ENCODE peak calls at places on chromosomes 2 and 18, in five cellular contexts. D, U, V, B and M are unnamed samples. For H3K36me3, the result is how much of the 10 kb centered on the place peaks cover.

GRCh38 chr2:106745468-106745867 is 140.5 kb downstream of the ST6GAL2 start:
- DNase-seq in D (no peak), V (no peak), U (no peak), B (peak), M (peak)

GRCh38 chr2:203533696-203534471 is 1.2 kb downstream of the RAPH1 start:
- DNase-seq in B (no peak), D (no peak), U (peak), V (no peak), M (peak)

GRCh38 chr2:64288321-64288931 is 144.2 kb upstream of the PELI1 start:
- DNase-seq in V (no peak), U (peak), D (no peak), B (no peak), M (peak)

GRCh38 chr2:102193074-102193473 is 6.3 kb downstream of the IL1RL2 start:
- DNase-seq in D (no peak), B (no peak), V (no peak), U (peak), M (peak)

GRCh38 chr2:96103388-96103705 is 13.0 kb downstream of the ADRA2B start:
- DNase-seq in U (no peak), V (no peak), D (no peak), B (no peak), M (no peak)

GRCh38 chr2:234249873-234250272 is 199.4 kb downstream of the SPP2 start:
- DNase-seq in B (no peak), V (no peak), U (peak), D (no peak), M (peak)

GRCh38 chr18:50115095-50115494 is 79.9 kb downstream of the MYO5B start:
- DNase-seq in B (no peak), D (no peak), V (no peak), U (no peak), M (no peak)

GRCh38 chr18:41457730-41458129 is 497.3 kb upstream of the PIK3C3 start:
- DNase-seq in B (no peak), V (no peak), D (no peak), U (no peak), M (no peak)

GRCh38 chr18:61870151-61870550 is 22.7 kb downstream of the RNF152 start:
- DNase-seq in U (peak), D (no peak), B (no peak), V (no peak), M (peak)

GRCh38 chr18:57025525-57025924 is 121.4 kb upstream of the BOD1L2 start:
- DNase-seq in D (no peak), B (no peak), V (no peak), U (no peak), M (no peak)

GRCh38 chr2:154686162-154686561 is 12.3 kb upstream of the KCNJ3 start:
- DNase-seq in D (no peak), V (no peak), U (no peak), B (no peak), M (no peak)

GRCh38 chr18:50638623-50639398 is 78.9 kb downstream of the MAPK4 start:
- DNase-seq in V (no peak), U (no peak), D (no peak), B (no peak), M (no peak)

GRCh38 chr2:174717273-174717672 is 47.0 kb downstream of the CHRNA1 start:
- DNase-seq in D (no peak), V (no peak), B (no peak), U (peak), M (peak)

GRCh38 chr2:134225173-134225572 is 28.7 kb upstream of the MGAT5 start:
- DNase-seq in U (peak), D (no peak), B (no peak), V (no peak), M (no peak)

GRCh38 chr18:75183524-75183923 is 25.4 kb downstream of the PTGR3 start:
- DNase-seq in D (no peak), U (peak), V (no peak), B (no peak), M (no peak)

GRCh38 chr2:201890447-201890846 is 84.1 kb downstream of the CDK15 start:
- DNase-seq in D (no peak), B (no peak), U (peak), V (no peak), M (peak)

GRCh38 chr2:138502253-138503086 is 900 bp downstream of the SPOPL start:
- DNase-seq in U (no peak), B (no peak), V (no peak), D (no peak), M (peak)

GRCh38 chr2:7773974-7774365 is 856.8 kb downstream of the RNF144A start:
- DNase-seq in U (no peak), V (no peak), D (no peak), B (no peak), M (no peak)

GRCh38 chr2:387980-388421 is 100.1 kb upstream of the ALKAL2 start:
- DNase-seq in B (no peak), V (no peak), D (no peak), U (no peak), M (no peak)

GRCh38 chr2:240624950-240625621 is at the start of gene GPR35:
- DNase-seq in D (peak), V (peak), U (peak), B (peak), M (peak)

GRCh38 chr2:144084114-144084661 is 435.7 kb downstream of the ZEB2 start:
- DNase-seq in V (no peak), D (no peak), B (no peak), U (peak), M (peak)

GRCh38 chr2:144780983-144781382 is 261.1 kb upstream of the ZEB2 start:
- DNase-seq in D (no peak), B (no peak), U (no peak), V (no peak), M (peak)

GRCh38 chr2:57598552-57598951 is 448.1 kb upstream of the VRK2 start:
- DNase-seq in V (no peak), B (no peak), D (no peak), U (no peak), M (no peak)

GRCh38 chr2:112160591-112161250 is 22.5 kb downstream of the FBLN7 start:
- DNase-seq in V (no peak), U (no peak), D (no peak), B (no peak), M (no peak)

GRCh38 chr2:147327636-147328035 is 517.2 kb upstream of the ACVR2A start:
- DNase-seq in U (no peak), D (no peak), B (no peak), V (no peak), M (no peak)

GRCh38 chr2:132617989-132618388 is 52.0 kb downstream of the LYPD1 start:
- DNase-seq in V (no peak), U (no peak), D (no peak), B (no peak), M (no peak)

GRCh38 chr2:206232287-206233035 is 42.0 kb upstream of the ZDBF2 start:
- DNase-seq in U (no peak), B (no peak), D (no peak), V (no peak), M (no peak)

GRCh38 chr2:232483923-232484627 is 3.6 kb downstream of the ECEL1 start:
- DNase-seq in D (peak), V (peak), B (peak), U (no peak), M (no peak)

GRCh38 chr2:223416826-223417610 is 185.1 kb downstream of the SCG2 start:
- DNase-seq in U (no peak), V (no peak), D (peak), B (no peak), M (peak)

GRCh38 chr2:29573602-29574001 is 347.8 kb downstream of the ALK start:
- DNase-seq in V (no peak), B (no peak), D (no peak), U (no peak), M (no peak)

GRCh38 chr2:240402566-240403295 is 32.7 kb upstream of the GPC1 start:
- DNase-seq in B (peak), V (peak), D (no peak), U (no peak), M (no peak)

DNA sequence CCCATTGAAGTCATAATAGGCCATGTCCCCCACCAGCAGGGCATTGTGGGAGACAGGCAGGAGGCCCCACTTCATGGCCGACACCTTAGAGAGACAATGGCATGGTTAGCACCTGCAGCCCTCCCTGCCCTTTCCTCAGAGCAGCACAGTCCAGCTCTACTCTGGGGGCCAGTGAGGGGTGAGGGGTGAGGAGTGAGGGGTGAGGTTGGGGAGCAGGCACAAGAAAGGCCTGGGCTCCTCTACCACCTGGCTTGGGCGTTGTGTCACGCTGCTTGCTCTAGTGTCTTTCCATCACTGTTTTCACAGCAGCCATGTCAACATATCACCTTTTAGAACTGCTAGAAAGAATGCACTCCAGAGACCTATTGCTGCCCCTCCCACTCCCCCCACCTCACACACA is 77.2 kb downstream of the ADD2 start:
- DNase-seq in V (no peak), D (no peak), U (no peak), B (peak), M (no peak)
- H3K36me3 ChIP-seq in V (under half), D (under half), U (under half), B (under half), M (under half)

GRCh38 chr2:13480057-13480456 is 763.3 kb downstream of the TRIB2 start:
- DNase-seq in U (no peak), D (no peak), V (no peak), B (no peak), M (no peak)
- H3K4me3 ChIP-seq in U (no peak), D (no peak), V (no peak), B (no peak), M (no peak)

GRCh38 chr2:179695486-179695885 is 165.9 kb downstream of the ZNF385B start:
- DNase-seq in U (no peak), B (no peak), V (no peak), D (no peak), M (no peak)
- H3K36me3 ChIP-seq in U (under half), B (under half), V (under half), D (under half), M (under half)

DNA sequence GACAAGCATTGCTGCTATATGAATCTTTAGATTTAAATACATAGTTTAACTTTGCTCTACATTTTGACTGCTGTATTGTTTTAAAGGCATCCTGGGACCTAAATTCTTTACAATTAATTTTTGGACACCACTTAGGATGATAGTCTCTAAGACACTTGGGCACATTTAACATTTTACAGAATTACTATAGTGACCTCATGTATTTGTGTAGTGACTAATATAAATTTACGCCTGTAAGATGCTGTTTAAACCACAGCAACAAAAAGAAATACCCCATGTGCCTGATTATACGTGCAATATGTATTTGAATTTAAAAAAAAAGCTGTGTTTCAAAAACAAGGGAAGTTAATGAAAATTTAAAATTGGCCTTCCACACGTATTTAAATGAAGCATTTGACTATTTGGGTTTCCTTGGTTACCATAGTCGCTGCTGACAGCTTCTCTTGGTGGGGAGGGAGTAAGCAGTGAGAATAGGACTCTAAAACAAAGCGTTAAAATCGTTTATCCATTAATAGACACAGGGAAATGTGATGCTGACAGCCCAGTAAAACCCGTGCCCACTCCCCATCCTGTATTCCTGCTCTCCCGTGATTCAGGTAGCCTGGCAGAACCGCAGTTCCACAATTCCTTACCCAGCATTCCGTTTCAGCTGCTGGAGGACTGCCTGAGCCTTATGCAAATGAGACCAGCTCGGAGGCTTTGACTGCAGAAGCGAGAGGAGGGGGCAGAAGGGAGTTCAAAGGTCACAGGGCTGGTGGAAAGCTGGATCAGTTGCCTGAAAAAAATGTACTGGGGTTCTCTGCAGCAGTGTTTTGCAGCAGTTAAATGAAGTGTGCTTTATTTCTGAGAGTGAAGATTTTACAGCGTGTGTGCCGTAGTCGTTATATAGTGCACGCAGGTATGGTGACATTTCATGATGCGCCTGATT is 104.3 kb downstream of the CSRNP3 start:
- DNase-seq in V (peak), B (no peak), D (peak), U (no peak), M (peak)
- H3K4me3 ChIP-seq in V (peak), B (peak), D (peak), U (no peak), M (peak)

DNA sequence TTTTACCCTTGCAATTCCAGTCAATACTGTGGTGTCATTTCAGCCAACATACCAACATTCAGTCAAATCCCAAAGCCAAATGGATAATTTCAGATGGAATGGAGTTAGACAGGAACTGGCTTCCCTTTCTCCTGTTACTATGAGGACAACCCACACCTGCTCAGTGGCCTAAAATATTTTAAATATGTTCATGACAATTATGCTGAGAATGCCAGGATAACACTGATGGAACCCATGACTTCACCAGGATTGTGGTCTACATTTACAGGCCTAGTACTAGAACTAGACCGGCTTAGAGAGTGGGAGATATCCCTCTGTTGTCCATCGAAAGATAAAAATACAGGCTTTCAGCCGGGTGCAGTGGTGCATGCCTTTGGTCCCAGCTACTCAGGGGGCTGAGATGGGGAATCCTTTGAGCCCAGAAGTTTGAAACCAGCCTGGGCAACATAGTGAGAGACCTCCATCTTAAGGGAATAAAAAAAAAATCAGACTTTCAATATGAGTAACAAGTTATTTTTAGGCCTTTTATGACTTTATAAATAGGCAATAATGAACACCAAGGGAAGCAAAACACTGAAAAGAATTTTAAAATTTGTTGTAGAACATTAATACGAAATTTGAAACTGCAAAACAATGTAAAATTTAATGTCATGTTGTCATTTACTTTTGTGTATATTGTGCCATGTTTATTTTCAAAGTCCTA is 14.2 kb downstream of the GPATCH11 start:
- DNase-seq in U (no peak), V (no peak), D (no peak), B (no peak), M (no peak)
- H3K36me3 ChIP-seq in U (under half), V (under half), D (half or more), B (under half), M (half or more)

DNA sequence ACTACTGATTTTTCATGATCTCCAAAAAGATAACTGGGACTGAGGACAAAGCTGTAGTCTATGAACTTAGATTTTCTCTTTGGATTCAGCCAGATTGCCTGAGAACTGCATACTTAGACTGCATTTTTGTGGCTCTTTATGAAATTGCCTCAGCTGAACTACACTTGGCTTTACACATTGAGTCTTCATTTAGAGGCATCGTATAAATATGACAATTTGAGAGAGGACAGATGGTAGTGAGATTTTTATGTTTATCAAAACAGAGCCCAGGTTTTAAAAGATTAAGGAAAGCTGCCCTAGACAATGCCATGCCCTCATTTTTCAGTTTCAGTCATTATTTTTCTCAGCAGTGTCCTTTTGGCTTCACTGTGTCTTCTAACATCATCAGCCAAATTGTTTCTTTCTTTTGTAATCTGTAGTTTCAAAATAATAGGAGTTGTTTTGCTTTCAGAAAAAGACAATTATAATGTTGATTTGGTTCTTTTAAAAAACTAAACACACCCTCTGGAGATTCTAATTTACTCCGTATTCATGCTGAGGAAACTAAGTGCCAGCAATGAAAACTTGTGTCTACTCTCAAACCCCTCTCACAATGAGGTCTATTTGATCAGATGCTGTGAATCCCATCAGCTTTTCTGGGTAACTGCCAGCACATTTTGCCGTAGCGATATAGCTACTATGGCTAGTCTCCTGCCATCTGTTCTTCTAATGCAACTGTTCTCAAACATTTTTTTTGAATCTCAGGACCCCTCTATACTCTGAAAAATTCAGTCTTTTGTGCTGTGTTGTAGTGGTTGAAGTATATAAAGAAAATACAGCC is 46.2 kb downstream of the TWSG1 start:
- DNase-seq in D (no peak), V (no peak), B (no peak), U (peak), M (peak)
- H3K4me3 ChIP-seq in D (no peak), V (no peak), B (no peak), U (no peak), M (peak)

DNA sequence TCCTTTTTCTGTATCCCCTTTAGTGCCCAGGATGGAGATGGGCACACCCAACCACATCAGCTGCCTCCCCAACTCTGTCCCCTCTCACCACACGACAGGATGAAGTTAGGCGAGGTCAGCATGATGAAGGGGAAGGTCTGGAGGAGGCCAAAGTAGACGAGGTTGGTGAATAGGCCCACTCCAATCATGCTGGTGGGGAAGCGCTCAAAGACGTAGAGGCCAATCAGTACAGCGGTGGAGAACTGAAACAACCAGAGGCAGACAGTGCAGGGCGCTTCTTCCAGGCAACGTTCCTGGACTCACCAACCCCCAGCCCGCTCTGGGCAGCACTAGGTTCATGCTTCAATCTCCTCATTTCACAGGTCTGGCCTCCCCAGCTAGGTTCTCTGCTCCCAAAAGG is 2.9 kb downstream of the TEX261 start:
- DNase-seq in V (no peak), U (no peak), B (peak), D (no peak), M (no peak)
- H3K36me3 ChIP-seq in V (under half), U (under half), B (under half), D (under half), M (half or more)

GRCh38 chr18:22934789-22935188 is 1.7 kb downstream of the RBBP8 start:
- DNase-seq in U (no peak), D (no peak), V (no peak), B (no peak), M (no peak)

GRCh38 chr18:22933206-22933957 is at the start of gene RBBP8:
- DNase-seq in U (peak), D (peak), B (peak), V (peak), M (peak)

GRCh38 chr18:22936515-22936914 is 3.4 kb downstream of the RBBP8 start:
- DNase-seq in B (no peak), U (no peak), D (no peak), V (no peak), M (no peak)

GRCh38 chr18:22933958-22934423 is 863 bp downstream of the RBBP8 start:
- DNase-seq in D (no peak), V (no peak), U (peak), B (no peak), M (no peak)

DNA sequence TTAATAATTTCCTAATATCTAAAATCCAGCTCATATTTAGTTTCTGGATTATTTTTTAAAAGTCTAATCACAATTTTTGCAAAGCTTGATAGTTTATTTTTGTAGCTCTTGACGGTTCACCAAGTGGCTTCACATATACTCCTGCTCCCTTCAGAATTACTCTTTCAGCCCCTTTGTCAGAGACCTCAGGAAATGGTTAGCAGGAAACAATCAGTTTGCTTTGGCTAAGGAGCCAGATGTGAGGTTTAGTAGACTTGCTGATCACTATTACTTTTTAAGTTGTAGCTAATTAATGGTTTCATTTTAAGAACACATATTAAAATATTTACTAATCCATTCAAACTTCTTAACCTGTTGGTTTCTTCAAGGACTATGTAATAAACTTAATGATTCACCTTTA is 2.3 kb downstream of the RBBP8 start:
- DNase-seq in V (no peak), D (no peak), U (no peak), B (no peak), M (no peak)
- H3K4me3 ChIP-seq in V (no peak), D (no peak), U (no peak), B (no peak), M (no peak)